ENCODE peak calls at places on chromosome 1, in six cellular contexts. Y is neural progenitor cell, A is right cardiac atrium, Z is tibial artery, X is dermis microvascular lymphatic vessel endothelial cell, Q is LHCN-M2. G is an unnamed sample.

GRCh38 chr1:110242062-110242461 is 31.9 kb downstream of the KCNC4 start:
- DNase-seq in X (no peak), Q (no peak), Z (no peak), A (no peak), Y (no peak), G (no peak)

GRCh38 chr1:226444901-226445300 is 37.0 kb upstream of the PARP1 start:
- DNase-seq in Z (no peak), Y (no peak), X (no peak), A (no peak), Q (no peak), G (peak)

GRCh38 chr1:36534711-36535412 is 52.1 kb upstream of the CSF3R start:
- DNase-seq in X (no peak), A (no peak), Y (no peak), Z (no peak), Q (no peak), G (no peak)

GRCh38 chr1:41418868-41419583 is 57.8 kb downstream of the FOXO6 start:
- DNase-seq in Q (peak), X (peak), Z (peak), Y (peak), A (peak), G (peak)

GRCh38 chr1:113934511-113935055 is 5.5 kb downstream of the HIPK1 start:
- DNase-seq in Y (no peak), Z (no peak), A (no peak), X (no peak), Q (no peak), G (no peak)

GRCh38 chr1:172863031-172863430 is 187.7 kb downstream of the TNFSF18 start:
- DNase-seq in X (no peak), Q (peak), Z (no peak), A (no peak), Y (no peak), G (no peak)

GRCh38 chr1:111032295-111032897 is 68.7 kb upstream of the LRIF1 start:
- DNase-seq in Y (peak), A (no peak), X (peak), Z (no peak), Q (peak), G (no peak)

GRCh38 chr1:206578115-206578935 is 33.9 kb downstream of the EIF2D start:
- DNase-seq in Z (no peak), Y (no peak), X (no peak), A (no peak), Q (no peak), G (no peak)

GRCh38 chr1:43273708-43274107 is 3.9 kb downstream of the TMEM125 start:
- DNase-seq in X (no peak), A (no peak), Q (no peak), Y (no peak), Z (no peak), G (no peak)

GRCh38 chr1:186304982-186305949 is 69.8 kb downstream of the TPR start:
- DNase-seq in Y (peak), Z (no peak), X (peak), A (no peak), Q (peak), G (no peak)

GRCh38 chr1:200040516-200041138 is 13.1 kb downstream of the NR5A2 start:
- DNase-seq in Q (no peak), Y (peak), A (no peak), Z (no peak), X (no peak), G (no peak)

GRCh38 chr1:159595006-159595405 is 7.4 kb downstream of the APCS start:
- DNase-seq in Z (no peak), Q (no peak), Y (no peak), X (peak), A (no peak), G (no peak)

GRCh38 chr1:43705982-43706597 is 1.2 kb upstream of the ST3GAL3 start:
- DNase-seq in Y (peak), Z (no peak), X (peak), A (no peak), Q (peak), G (no peak)

GRCh38 chr1:42820813-42821212 is 3.6 kb upstream of the SVBP start:
- DNase-seq in X (no peak), Q (no peak), A (no peak), Y (no peak), Z (no peak), G (no peak)

GRCh38 chr1:52432807-52433206 is 28.4 kb downstream of the PRPF38A start:
- DNase-seq in X (no peak), Y (no peak), Z (no peak), Q (no peak), A (no peak), G (no peak)

GRCh38 chr1:154747380-154747779 is 122.7 kb downstream of the KCNN3 start:
- DNase-seq in Q (no peak), Z (no peak), A (no peak), X (no peak), Y (no peak), G (no peak)

GRCh38 chr1:234724517-234725176 is 114.7 kb upstream of the IRF2BP2 start:
- DNase-seq in A (peak), Y (peak), X (peak), Z (peak), Q (no peak), G (no peak)

GRCh38 chr1:88730132-88730675 is 46.1 kb downstream of the PKN2 start:
- DNase-seq in Q (no peak), Z (no peak), A (no peak), X (no peak), Y (no peak), G (no peak)

GRCh38 chr1:37085393-37085792 is 51.1 kb upstream of the GRIK3 start:
- DNase-seq in Z (no peak), Q (no peak), A (no peak), Y (peak), X (peak), G (no peak)

GRCh38 chr1:178928985-178929384 is 58.1 kb upstream of the ANGPTL1 start:
- DNase-seq in X (peak), Q (peak), A (no peak), Y (peak), Z (no peak), G (no peak)

GRCh38 chr1:245598524-245599310 is 443.9 kb downstream of the KIF26B start:
- DNase-seq in Y (no peak), X (no peak), Q (peak), A (peak), Z (no peak), G (no peak)

GRCh38 chr1:85358702-85359438 is 82.4 kb upstream of the BCL10 start:
- DNase-seq in Y (no peak), Z (no peak), Q (no peak), X (no peak), A (no peak), G (no peak)

G was measured in NCI-H2171.